ENCODE peak calls at places on chromosome 2, in ten cellular contexts. R, P, E, A, O, H, Y, M, Q and Z are unnamed samples.

GRCh38 chr2:43305006-43305405 is 78.6 kb upstream of the ZFP36L2 start:
- DNase-seq in R (no peak), P (peak; percentile 59), E (no peak), A (no peak), O (no peak), H (no peak), Y (no peak), M (no peak), Q (peak; percentile 16), Z (no peak)

GRCh38 chr2:127709336-127709735 is 8.0 kb downstream of the SFT2D3 start:
- DNase-seq in R (no peak), P (no peak), E (no peak), A (no peak), O (no peak), H (no peak), Y (no peak), M (no peak), Q (no peak), Z (no peak)

GRCh38 chr2:80259292-80259691 is 45.3 kb downstream of the LRRTM1 start:
- DNase-seq in R (no peak), P (no peak), E (no peak), A (no peak), O (no peak), H (no peak), Y (no peak), M (no peak), Q (no peak), Z (no peak)

GRCh38 chr2:28182348-28182747 is 210.3 kb upstream of the FOSL2 start:
- DNase-seq in R (no peak), P (no peak), E (no peak), A (no peak), O (no peak), H (no peak), Y (no peak), M (no peak), Q (no peak), Z (no peak)

GRCh38 chr2:99682280-99683060 is 192.7 kb upstream of the REV1 start:
- DNase-seq in R (peak; percentile 27), P (no peak), E (no peak), A (no peak), O (no peak), H (no peak), Y (no peak), M (peak; percentile 50), Q (no peak), Z (no peak)

GRCh38 chr2:101883860-101884259 is 107.9 kb upstream of the IL1R2 start:
- DNase-seq in R (peak; percentile 49), P (peak; percentile 58), E (no peak), A (peak; percentile 78), O (no peak), H (peak; percentile 32), Y (peak; percentile 31), M (peak; percentile 47), Q (peak; percentile 37), Z (no peak)

GRCh38 chr2:119196301-119197124 is 27.1 kb upstream of the STEAP3 start:
- DNase-seq in R (no peak), P (no peak), E (no peak), A (peak; percentile 85), O (no peak), H (no peak), Y (no peak), M (no peak), Q (no peak), Z (no peak)

GRCh38 chr2:106157416-106157815 is 36.7 kb downstream of the UXS1 start:
- DNase-seq in R (no peak), P (no peak), E (no peak), A (peak; percentile 59), O (no peak), H (no peak), Y (no peak), M (no peak), Q (no peak), Z (no peak)

GRCh38 chr2:36539631-36540030 is 58.3 kb downstream of the FEZ2 start:
- DNase-seq in R (peak; percentile 19), P (no peak), E (no peak), A (peak; percentile 52), O (no peak), H (no peak), Y (no peak), M (no peak), Q (no peak), Z (no peak)

GRCh38 chr2:88147145-88147544 is 19.3 kb upstream of the FABP1 start:
- DNase-seq in R (no peak), P (no peak), E (no peak), A (no peak), O (no peak), H (no peak), Y (no peak), M (no peak), Q (no peak), Z (no peak)

GRCh38 chr2:71536311-71536710 is 83.0 kb downstream of the DYSF start:
- DNase-seq in R (no peak), P (no peak), E (no peak), A (peak; percentile 70), O (no peak), H (no peak), Y (no peak), M (no peak), Q (no peak), Z (no peak)

GRCh38 chr2:37775908-37776250 is 104.4 kb upstream of the CDC42EP3 start:
- DNase-seq in R (peak; percentile 47), P (peak; percentile 54), E (no peak), A (peak; percentile 91), O (no peak), H (no peak), Y (no peak), M (peak; percentile 62), Q (no peak), Z (no peak)

GRCh38 chr2:30511122-30512083 is 64.4 kb downstream of the LCLAT1 start:
- DNase-seq in R (no peak), P (peak; percentile 53), E (no peak), A (peak; percentile 41), O (no peak), H (no peak), Y (no peak), M (no peak), Q (peak; percentile 56), Z (no peak)

GRCh38 chr2:88669371-88670214 is 21.9 kb upstream of the RPIA start:
- DNase-seq in R (no peak), P (peak; percentile 31), E (peak; percentile 20), A (peak; percentile 68), O (no peak), H (no peak), Y (peak; percentile 32), M (peak; percentile 28), Q (peak; percentile 57), Z (no peak)

GRCh38 chr2:239232195-239232578 is 168.6 kb downstream of the HDAC4 start:
- DNase-seq in R (no peak), P (no peak), E (no peak), A (no peak), O (no peak), H (no peak), Y (no peak), M (no peak), Q (no peak), Z (no peak)

GRCh38 chr2:221501210-221501882 is 70.8 kb downstream of the EPHA4 start:
- DNase-seq in R (no peak), P (peak; percentile 84), E (no peak), A (peak; percentile 48), O (no peak), H (no peak), Y (peak; percentile 69), M (peak; percentile 44), Q (no peak), Z (no peak)

GRCh38 chr2:10297950-10298349 is 4.8 kb upstream of the HPCAL1 start:
- DNase-seq in R (peak; percentile 87), P (peak; percentile 80), E (no peak), A (peak; percentile 90), O (no peak), H (no peak), Y (no peak), M (no peak), Q (no peak), Z (no peak)

GRCh38 chr2:46082531-46083485 is 214.4 kb upstream of the EPAS1 start:
- DNase-seq in R (peak; percentile 36), P (peak; percentile 99), E (no peak), A (peak; percentile 25), O (no peak), H (no peak), Y (no peak), M (peak; percentile 67), Q (peak; percentile 12), Z (no peak)

GRCh38 chr2:178420463-178420990 is 30.4 kb downstream of the PRKRA start:
- DNase-seq in R (no peak), P (no peak), E (no peak), A (no peak), O (no peak), H (no peak), Y (no peak), M (no peak), Q (no peak), Z (no peak)

GRCh38 chr2:192381082-192381481 is 186.3 kb upstream of the TMEFF2 start:
- DNase-seq in R (no peak), P (no peak), E (no peak), A (no peak), O (no peak), H (no peak), Y (no peak), M (no peak), Q (no peak), Z (no peak)